ENCODE peak calls at places on chromosome 1, in seven cellular contexts. O is spleen; Y is pancreas; Q is GM23248; D is adrenal gland; N is stomach; K is CD4-positive, alpha-beta memory T cell. Z is an unnamed sample.

GRCh38 chr1:84377480-84378095 is 20.7 kb upstream of the DNASE2B start:
- DNase-seq in Y (no peak), O (no peak), N (no peak), D (peak; percentile 88), Q (peak; percentile 93), K (no peak), Z (no peak)

GRCh38 chr1:227124461-227124860 is 184.4 kb downstream of the COQ8A start:
- DNase-seq in D (no peak), K (no peak), Y (no peak), N (no peak), O (no peak), Q (peak; percentile 3), Z (no peak)

GRCh38 chr1:26321315-26322041 is 3.7 kb downstream of the CD52 start:
- DNase-seq in O (peak; percentile 98), N (peak; percentile 97), Y (peak; percentile 91), D (peak; percentile 89), K (peak; percentile 91), Q (peak; percentile 91), Z (peak; percentile 92)

GRCh38 chr1:223403184-223403815 is 10.1 kb downstream of the CCDC185 start:
- DNase-seq in Y (no peak), Q (peak; percentile 68), N (no peak), K (no peak), D (no peak), O (no peak), Z (no peak)

GRCh38 chr1:55937840-55938375 is 641.5 kb downstream of the PLPP3 start:
- DNase-seq in N (no peak), D (no peak), O (no peak), K (no peak), Q (no peak), Y (no peak), Z (no peak)

GRCh38 chr1:243335297-243335696 is 79.5 kb downstream of the SDCCAG8 start:
- DNase-seq in Q (no peak), N (no peak), Y (no peak), O (no peak), D (no peak), K (no peak), Z (no peak)

GRCh38 chr1:118841521-118841920 is 146.6 kb downstream of the TBX15 start:
- DNase-seq in Q (no peak), Y (no peak), N (no peak), O (no peak), K (no peak), D (no peak), Z (no peak)

GRCh38 chr1:101055623-101056022 is 30.0 kb upstream of the DPH5 start:
- DNase-seq in D (no peak), N (no peak), Q (no peak), O (no peak), K (no peak), Y (no peak), Z (no peak)

GRCh38 chr1:31753623-31754349 is 10.4 kb downstream of the ADGRB2 start:
- DNase-seq in O (no peak), D (peak; percentile 54), Y (peak; percentile 49), N (peak; percentile 80), Q (peak; percentile 49), K (no peak), Z (no peak)

GRCh38 chr1:113046569-113046968 is 26.4 kb upstream of the LRIG2 start:
- DNase-seq in D (no peak), Q (no peak), N (no peak), Y (no peak), O (no peak), K (peak; percentile 12), Z (no peak)

GRCh38 chr1:153977250-153978240 is at the start of gene JTB:
- DNase-seq in N (peak; percentile 91), D (peak; percentile 92), Y (peak; percentile 85), Q (peak; percentile 96), K (peak; percentile 79), O (peak; percentile 97), Z (peak; percentile 92)

GRCh38 chr1:160108888-160109662 is 6.5 kb upstream of the ATP1A2 start:
- DNase-seq in D (peak; percentile 48), K (peak; percentile 21), Y (no peak), Q (peak; percentile 78), O (no peak), N (no peak), Z (no peak)

GRCh38 chr1:78088486-78088885 is 42.7 kb downstream of the GIPC2 start:
- DNase-seq in Y (no peak), O (no peak), N (no peak), Q (no peak), D (no peak), K (no peak), Z (no peak)

GRCh38 chr1:55898191-55898590 is 681.2 kb downstream of the PLPP3 start:
- DNase-seq in Q (peak; percentile 78), N (no peak), K (no peak), O (no peak), D (no peak), Y (no peak), Z (no peak)

GRCh38 chr1:36175137-36176095 is 19.5 kb downstream of the MAP7D1 start:
- DNase-seq in Q (peak; percentile 66), N (peak; percentile 35), K (no peak), Y (peak; percentile 63), O (no peak), D (no peak), Z (no peak)

GRCh38 chr1:37931148-37931492 is 15.7 kb downstream of the INPP5B start:
- DNase-seq in N (no peak), O (no peak), Y (peak; percentile 21), K (peak; percentile 7), Q (peak; percentile 23), D (no peak), Z (peak; percentile 30)

GRCh38 chr1:38656741-38657140 is 202.8 kb downstream of the RRAGC start:
- DNase-seq in N (no peak), Q (no peak), D (no peak), Y (no peak), K (no peak), O (no peak), Z (no peak)

GRCh38 chr1:166947398-166948043 is 27.8 kb downstream of the ILDR2 start:
- DNase-seq in O (peak; percentile 72), N (peak; percentile 27), D (peak; percentile 33), Y (peak; percentile 30), K (no peak), Q (peak; percentile 69), Z (no peak)

GRCh38 chr1:193183019-193183643 is 3.3 kb downstream of the B3GALT2 start:
- DNase-seq in Q (peak; percentile 69), Y (no peak), O (no peak), K (peak; percentile 62), D (no peak), N (no peak), Z (no peak)

GRCh38 chr1:14964698-14965055 is 188.9 kb upstream of the TMEM51 start:
- DNase-seq in N (no peak), D (no peak), K (no peak), O (no peak), Q (peak; percentile 30), Y (no peak), Z (no peak)

GRCh38 chr1:238982736-238983135 is 403.6 kb upstream of the CHRM3 start:
- DNase-seq in K (no peak), Y (no peak), D (no peak), Q (no peak), N (no peak), O (no peak), Z (no peak)

GRCh38 chr1:160658162-160658955 is 11.5 kb upstream of the SLAMF1 start:
- DNase-seq in N (no peak), Q (no peak), Y (no peak), K (no peak), D (no peak), O (no peak), Z (no peak)

GRCh38 chr1:9651565-9652378 is at the start of gene PIK3CD:
- DNase-seq in K (no peak), D (no peak), Q (peak; percentile 70), N (no peak), Y (no peak), O (peak; percentile 93), Z (no peak)

GRCh38 chr1:9643351-9644256 is 7.9 kb upstream of the PIK3CD start:
- DNase-seq in Q (no peak), Y (no peak), O (no peak), D (no peak), K (peak; percentile 9), N (no peak), Z (no peak)

GRCh38 chr1:9651220-9651564 is 339 bp upstream of the PIK3CD start:
- DNase-seq in D (no peak), N (no peak), O (no peak), Y (no peak), Q (no peak), K (peak; percentile 13), Z (no peak)

DNA sequence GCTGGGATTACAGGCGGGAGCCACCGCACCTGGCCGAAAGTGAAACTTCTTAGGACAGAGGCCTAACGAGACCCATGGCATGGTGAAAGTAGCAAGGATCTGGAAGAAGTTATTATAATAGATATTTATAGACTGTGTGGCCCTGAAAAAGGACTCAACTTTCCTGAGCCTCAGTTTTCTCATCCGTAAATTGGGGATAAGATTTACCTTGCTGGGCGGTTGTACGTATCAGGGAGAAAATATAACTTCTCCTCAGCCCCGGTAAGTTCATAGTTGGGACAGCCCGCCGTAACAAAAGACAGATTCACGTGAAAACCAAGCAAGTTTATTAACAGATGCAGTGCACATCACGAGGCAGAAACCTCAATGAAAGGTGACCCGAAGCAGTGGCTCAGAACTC is 5.5 kb upstream of the PIK3CD start:
- DNase-seq in K (no peak), Y (no peak), N (no peak), Q (no peak), D (no peak), O (no peak), Z (no peak)
- H3K4me1 ChIP-seq in K (peaks cover 32% of the 10 kb centered on the region), Y (no peaks in the 10 kb centered on the region), N (peaks cover 1% of the 10 kb centered on the region), Q (no peaks in the 10 kb centered on the region), D (no peaks in the 10 kb centered on the region), O (peaks cover 46% of the 10 kb centered on the region), Z (peaks cover 2% of the 10 kb centered on the region)

GRCh38 chr1:2567083-2567679 is 11.0 kb downstream of the TNFRSF14 start:
- DNase-seq in Q (no peak), O (no peak), N (no peak), K (no peak), D (no peak), Y (no peak), Z (no peak)
- H3K4me1 ChIP-seq in Q (no peaks in the 10 kb centered on the region), O (peaks cover 10% of the 10 kb centered on the region), N (peaks cover 9% of the 10 kb centered on the region), K (no peaks in the 10 kb centered on the region), D (no peaks in the 10 kb centered on the region), Y (no peaks in the 10 kb centered on the region), Z (no peaks in the 10 kb centered on the region)

DNA sequence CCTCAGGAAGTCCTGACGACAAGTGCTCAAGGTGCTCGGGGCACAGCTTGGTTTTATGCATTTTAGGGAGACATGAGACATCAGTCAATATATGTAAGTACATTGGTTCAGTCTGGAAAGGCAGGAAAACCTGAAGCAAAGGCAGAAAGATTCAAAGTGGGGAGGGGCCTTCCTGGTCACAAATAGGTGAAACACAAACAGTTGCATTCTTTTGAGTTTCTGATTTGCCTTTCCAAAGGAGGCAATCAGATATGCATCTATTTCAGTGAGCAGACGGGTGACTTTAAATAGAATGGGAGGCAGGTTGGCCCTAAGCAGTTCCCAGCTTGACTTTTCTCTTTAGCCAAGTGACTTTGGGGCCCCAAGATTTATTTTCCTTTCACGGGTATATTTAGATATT is 8.9 kb upstream of the RNF187 start:
- DNase-seq in D (no peak), N (no peak), Y (no peak), Q (no peak), K (no peak), O (no peak), Z (no peak)
- H3K4me1 ChIP-seq in D (no peaks in the 10 kb centered on the region), N (no peaks in the 10 kb centered on the region), Y (no peaks in the 10 kb centered on the region), Q (no peaks in the 10 kb centered on the region), K (peaks cover 22% of the 10 kb centered on the region), O (peaks cover 15% of the 10 kb centered on the region), Z (no peaks in the 10 kb centered on the region)

DNA sequence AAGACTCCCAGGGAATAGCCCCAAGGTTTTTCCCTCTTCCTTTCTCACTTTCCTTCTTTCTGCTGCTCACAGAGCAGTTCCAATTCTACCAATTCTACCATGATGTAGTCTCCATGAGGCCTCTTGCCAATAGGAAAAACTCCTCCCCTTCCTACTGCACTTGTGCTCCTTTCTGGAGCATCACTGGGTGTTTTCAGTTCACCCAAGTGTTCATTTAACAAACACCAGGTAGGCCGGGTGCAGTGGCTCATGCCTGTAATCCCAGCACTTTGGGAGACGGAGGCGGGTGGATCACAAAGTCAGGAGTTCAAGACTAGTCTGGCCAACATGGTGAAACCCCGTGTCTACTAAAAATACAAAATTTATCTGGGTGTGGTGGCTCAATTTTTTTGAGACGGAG is 26.6 kb upstream of the H3-3A start:
- DNase-seq in O (no peak), Y (no peak), N (no peak), K (no peak), Q (no peak), D (no peak), Z (no peak)
- H3K4me1 ChIP-seq in O (peaks cover 15% of the 10 kb centered on the region), Y (no peaks in the 10 kb centered on the region), N (no peaks in the 10 kb centered on the region), K (no peaks in the 10 kb centered on the region), Q (peaks cover 11% of the 10 kb centered on the region), D (peaks cover 13% of the 10 kb centered on the region), Z (no peaks in the 10 kb centered on the region)